ENCODE peak calls at places on chromosome 20, in four cellular contexts. O, J, A and E are unnamed samples.

GRCh38 chr20:1875762-1876161 is 19.4 kb upstream of the SIRPA start:
- DNase-seq in O (no peak), J (no peak), A (no peak), E (no peak)

GRCh38 chr20:52054123-52054522 is 137.5 kb downstream of the ZFP64 start:
- DNase-seq in O (no peak), J (no peak), A (no peak), E (no peak)

GRCh38 chr20:45993197-45993951 is 15.3 kb upstream of the MMP9 start:
- DNase-seq in O (no peak), J (peak; percentile 33), A (peak; percentile 93), E (no peak)

GRCh38 chr20:32006841-32007786 is 3.1 kb upstream of the CCM2L start:
- DNase-seq in O (no peak), J (no peak), A (peak; percentile 27), E (no peak)

GRCh38 chr20:61922411-61922810 is 143.3 kb downstream of the TAF4 start:
- DNase-seq in O (no peak), J (no peak), A (no peak), E (no peak)

GRCh38 chr20:34863421-34863965 is 9.2 kb downstream of the GGT7 start:
- DNase-seq in O (no peak), J (no peak), A (no peak), E (no peak)

GRCh38 chr20:34066476-34067090 is 45.5 kb downstream of the EIF2S2 start:
- DNase-seq in O (no peak), J (peak; percentile 56), A (peak; percentile 44), E (no peak)

GRCh38 chr20:17835240-17835940 is 133.2 kb downstream of the SNX5 start:
- DNase-seq in O (no peak), J (peak; percentile 86), A (peak; percentile 55), E (no peak)

GRCh38 chr20:51826372-51826771 is 24.1 kb upstream of the SALL4 start:
- DNase-seq in O (no peak), J (no peak), A (no peak), E (no peak)

GRCh38 chr20:17808357-17808756 is 108.6 kb downstream of the BANF2 start:
- DNase-seq in O (no peak), J (peak; percentile 48), A (no peak), E (no peak)

GRCh38 chr20:61419010-61419409 is 166.9 kb downstream of the CDH4 start:
- DNase-seq in O (no peak), J (no peak), A (no peak), E (no peak)

GRCh38 chr20:32891491-32891890 is 32.8 kb downstream of the EFCAB8 start:
- DNase-seq in O (no peak), J (no peak), A (no peak), E (no peak)

GRCh38 chr20:19523191-19523590 is 234.9 kb upstream of the RIN2 start:
- DNase-seq in O (no peak), J (no peak), A (no peak), E (no peak)

GRCh38 chr20:47821481-47822100 is 36.3 kb upstream of the SULF2 start:
- DNase-seq in O (no peak), J (no peak), A (peak; percentile 55), E (no peak)

GRCh38 chr20:42097741-42098140 is 479.6 kb upstream of the CHD6 start:
- DNase-seq in O (no peak), J (no peak), A (no peak), E (no peak)

GRCh38 chr20:20210327-20210726 is 157.6 kb upstream of the INSM1 start:
- DNase-seq in O (no peak), J (no peak), A (no peak), E (no peak)

GRCh38 chr20:41694796-41695195 is 76.6 kb upstream of the CHD6 start:
- DNase-seq in O (no peak), J (no peak), A (no peak), E (no peak)

GRCh38 chr20:7361321-7361720 is 578.9 kb downstream of the HAO1 start:
- DNase-seq in O (no peak), J (no peak), A (no peak), E (no peak)

GRCh38 chr20:16475225-16475624 is 98.0 kb downstream of the KIF16B start:
- DNase-seq in O (no peak), J (peak; percentile 72), A (no peak), E (no peak)

GRCh38 chr20:9758752-9759151 is 80.1 kb downstream of the PAK5 start:
- DNase-seq in O (no peak), J (no peak), A (no peak), E (no peak)

DNA sequence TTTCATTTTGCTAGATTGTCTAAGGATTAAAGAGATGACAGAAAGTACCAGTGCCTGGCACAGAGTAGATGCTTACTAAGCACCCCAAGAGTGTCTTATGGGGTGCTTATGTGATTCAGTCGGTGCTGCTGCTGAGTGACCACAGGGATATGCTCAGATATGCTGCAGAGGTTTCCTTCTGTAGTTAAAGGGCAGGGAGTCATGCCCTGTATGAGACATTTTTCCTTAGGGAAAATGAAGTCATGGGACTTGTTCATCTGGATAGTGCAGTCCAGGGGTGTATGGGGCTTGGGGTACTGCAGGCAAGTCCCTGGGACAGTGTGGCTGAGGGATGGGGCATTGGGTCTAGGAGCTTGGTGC is 25.1 kb downstream of the TOX2 start:
- DNase-seq in O (no peak), J (no peak), A (no peak), E (no peak)
- H4K5ac ChIP-seq in O (no peak overlapping the region), J (peak overlapping the region; percentile 17), A (no peak overlapping the region), E (no peak overlapping the region)

GRCh38 chr20:62933966-62934365 is 4.0 kb upstream of the GID8 start:
- DNase-seq in O (no peak), J (no peak), A (no peak), E (no peak)

GRCh38 chr20:62937353-62938104 is 418 bp upstream of the GID8 start:
- DNase-seq in O (peak; percentile 91), J (peak; percentile 96), A (peak; percentile 98), E (peak; percentile 95)

GRCh38 chr20:62935968-62936585 is 1.9 kb upstream of the GID8 start:
- DNase-seq in O (no peak), J (no peak), A (peak; percentile 78), E (no peak)

GRCh38 chr20:62936996-62937352 is 973 bp upstream of the GID8 start:
- DNase-seq in O (no peak), J (peak; percentile 83), A (peak; percentile 67), E (no peak)

DNA sequence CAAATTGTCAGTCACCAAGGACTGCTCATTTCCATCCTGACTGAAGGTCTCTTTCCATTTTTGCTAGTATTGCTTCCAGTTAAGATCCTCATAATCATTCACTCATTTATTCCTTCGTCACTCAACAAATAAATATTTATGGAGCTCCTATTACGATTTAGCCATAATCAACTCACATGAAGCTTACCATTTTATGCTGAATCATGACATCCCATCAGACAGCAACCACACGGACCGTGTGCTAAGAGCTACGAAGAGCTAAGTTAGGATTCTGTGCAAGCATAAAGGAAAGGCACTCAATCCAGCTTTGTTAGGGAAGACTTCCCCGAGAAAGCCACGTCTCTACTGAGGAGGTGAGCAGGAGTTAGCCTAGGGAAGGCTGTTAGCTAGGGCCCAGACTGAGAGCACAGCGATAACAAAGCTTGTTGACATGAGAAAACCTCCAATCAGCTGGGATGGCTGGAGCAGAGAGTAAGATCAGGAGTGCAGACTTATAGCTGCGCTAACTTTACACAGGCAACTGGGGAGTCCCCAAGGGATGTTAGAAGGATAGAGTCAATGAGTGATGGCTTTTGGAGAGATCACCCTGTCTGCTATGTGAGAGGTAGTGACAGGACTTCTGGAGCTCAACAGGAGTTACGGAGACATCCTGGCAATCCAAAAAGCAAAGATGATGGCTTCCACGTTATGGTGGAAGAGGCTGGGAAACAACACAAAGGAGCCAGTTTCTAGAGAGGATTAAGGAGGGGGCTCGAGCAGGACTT is 2.6 kb upstream of the GID8 start:
- DNase-seq in O (no peak), J (no peak), A (no peak), E (no peak)
- H3K4ac ChIP-seq in O (no peak overlapping the region), J (peak overlapping the region; percentile 7), A (no peak overlapping the region), E (no peak overlapping the region)

GRCh38 chr20:48916699-48917098 is 4.8 kb upstream of the ARFGEF2 start:
- DNase-seq in O (no peak), J (no peak), A (peak; percentile 32), E (no peak)

GRCh38 chr20:48921168-48921882 is at the start of gene ARFGEF2:
- DNase-seq in O (peak; percentile 69), J (peak; percentile 87), A (peak; percentile 97), E (peak; percentile 94)

GRCh38 chr20:48919882-48920526 is 1.5 kb upstream of the ARFGEF2 start:
- DNase-seq in O (no peak), J (no peak), A (peak; percentile 54), E (no peak)

GRCh38 chr20:48920527-48921167 is 864 bp upstream of the ARFGEF2 start:
- DNase-seq in O (no peak), J (no peak), A (no peak), E (no peak)

GRCh38 chr20:48919336-48919881 is 2.1 kb upstream of the ARFGEF2 start:
- DNase-seq in O (no peak), J (no peak), A (peak; percentile 46), E (no peak)
- H4K5ac ChIP-seq in O (no peak overlapping the region), J (no peak overlapping the region), A (no peak overlapping the region), E (no peak overlapping the region)

GRCh38 chr20:63968928-63969760 is 586 bp downstream of the ZNF512B start:
- DNase-seq in O (no peak), J (no peak), A (no peak), E (peak; percentile 32)
- H3K4ac ChIP-seq in O (no peak overlapping the region), J (peak overlapping the region; percentile 77), A (no peak overlapping the region), E (no peak overlapping the region)

GRCh38 chr20:53332022-53332824 is 261.4 kb downstream of the ZNF217 start:
- DNase-seq in O (no peak), J (no peak), A (no peak), E (no peak)
- H4K5ac ChIP-seq in O (no peak overlapping the region), J (no peak overlapping the region), A (no peak overlapping the region), E (no peak overlapping the region)

GRCh38 chr20:53981752-53982437 is 88.5 kb downstream of the BCAS1 start:
- DNase-seq in O (no peak), J (no peak), A (no peak), E (no peak)
- H3K4ac ChIP-seq in O (no peak overlapping the region), J (no peak overlapping the region), A (no peak overlapping the region), E (no peak overlapping the region)

GRCh38 chr20:24628985-24629384 is 159.6 kb downstream of the SYNDIG1 start:
- DNase-seq in O (no peak), J (no peak), A (no peak), E (no peak)
- H4K5ac ChIP-seq in O (no peak overlapping the region), J (no peak overlapping the region), A (no peak overlapping the region), E (no peak overlapping the region)

GRCh38 chr20:3808544-3808943 is 11.8 kb upstream of the AP5S1 start:
- DNase-seq in O (no peak), J (no peak), A (no peak), E (no peak)

GRCh38 chr20:3812975-3813599 is 7.3 kb upstream of the AP5S1 start:
- DNase-seq in O (no peak), J (no peak), A (no peak), E (no peak)

GRCh38 chr20:3813758-3814581 is 6.4 kb upstream of the AP5S1 start:
- DNase-seq in O (no peak), J (no peak), A (no peak), E (no peak)

GRCh38 chr20:3812259-3812681 is 8.1 kb upstream of the AP5S1 start:
- DNase-seq in O (no peak), J (no peak), A (no peak), E (no peak)

GRCh38 chr20:3811421-3812258 is 8.7 kb upstream of the AP5S1 start:
- DNase-seq in O (no peak), J (peak; percentile 99), A (no peak), E (no peak)
- H3K4ac ChIP-seq in O (no peak overlapping the region), J (peak overlapping the region; percentile 98), A (no peak overlapping the region), E (no peak overlapping the region)

GRCh38 chr20:40207618-40208017 is 481.4 kb downstream of the MAFB start:
- DNase-seq in O (no peak), J (no peak), A (no peak), E (no peak)
- H4K5ac ChIP-seq in O (no peak overlapping the region), J (no peak overlapping the region), A (no peak overlapping the region), E (no peak overlapping the region)

GRCh38 chr20:258269-258858 is 840 bp downstream of the DEFB132 start:
- DNase-seq in O (no peak), J (no peak), A (no peak), E (no peak)
- H3K4ac ChIP-seq in O (no peak overlapping the region), J (no peak overlapping the region), A (no peak overlapping the region), E (no peak overlapping the region)